ENCODE peak calls at places on chromosome 22, in ten cellular contexts. D is left ventricle myocardium inferior; C is DMS153; V is LoVo; H is activated CD4-positive, alpha-beta T cell treated with anti-CD3 and anti-CD28 coated beads, Interleukin-2, amount 50 U/mL, for 48 hours; Q is T-helper 9 cell; F is cardiac muscle cell; K is GM23338; B is hypothalamus; E is NCI-H1105. R is an unnamed sample.

GRCh38 chr22:27561301-27561820 is 240.2 kb downstream of the MN1 start:
- DNase-seq in C (no peak), K (no peak), D (no peak), Q (no peak), B (no peak), V (no peak), F (no peak), E (no peak), H (no peak), R (no peak)

GRCh38 chr22:19212302-19212870 is 33.9 kb upstream of the SLC25A1 start:
- DNase-seq in K (no peak), D (no peak), Q (no peak), V (no peak), E (no peak), F (no peak), H (no peak), B (no peak), C (no peak), R (no peak)

GRCh38 chr22:46457502-46458488 is 79.6 kb downstream of the CELSR1 start:
- DNase-seq in H (no peak), F (no peak), Q (no peak), K (no peak), C (no peak), B (no peak), V (no peak), E (no peak), D (no peak), R (no peak)

GRCh38 chr22:35784633-35785032 is 67.0 kb downstream of the APOL5 start:
- DNase-seq in H (no peak), K (no peak), C (no peak), Q (no peak), F (no peak), D (no peak), V (no peak), E (no peak), B (no peak), R (no peak)

GRCh38 chr22:45207981-45208664 is 32.6 kb downstream of the KIAA0930 start:
- DNase-seq in Q (no peak), D (no peak), C (no peak), B (no peak), H (no peak), E (no peak), F (no peak), K (no peak), V (no peak), R (no peak)

GRCh38 chr22:17873116-17873515 is 98.8 kb upstream of the BID start:
- DNase-seq in H (no peak), F (no peak), Q (no peak), K (no peak), E (no peak), V (no peak), B (no peak), D (no peak), C (no peak), R (no peak)

GRCh38 chr22:45896153-45896951 is 80.6 kb downstream of the WNT7B start:
- DNase-seq in V (no peak), E (no peak), F (no peak), Q (no peak), K (peak; percentile 83), D (peak; percentile 11), H (no peak), B (no peak), C (peak; percentile 50), R (no peak)

GRCh38 chr22:45551310-45552016 is 48.8 kb downstream of the FBLN1 start:
- DNase-seq in K (no peak), C (no peak), Q (no peak), H (no peak), B (no peak), F (no peak), V (no peak), D (no peak), E (no peak), R (peak; percentile 83)

GRCh38 chr22:23781533-23781932 is 5.2 kb upstream of the SMARCB1 start:
- DNase-seq in F (no peak), V (no peak), Q (no peak), B (no peak), K (no peak), D (no peak), H (no peak), C (no peak), E (no peak), R (peak; percentile 49)

R was measured in tibial artery.